ENCODE peak calls at places on chromosomes 5 and 9, in seven cellular contexts. K is lung; B is right atrium auricular region; S is CD8-positive, alpha-beta T cell; Z is HL-60; W is AG04450; M is GM23338. A is an unnamed sample.

GRCh38 chr5:10288600-10289213 is 19.0 kb downstream of the CMBL start:
- DNase-seq in K (peak), B (no peak), S (no peak), Z (no peak), W (no peak), M (no peak), A (no peak)

GRCh38 chr9:114309096-114309495 is 13.8 kb upstream of the ORM1 start:
- DNase-seq in K (no peak), B (no peak), S (no peak), Z (no peak), W (no peak), M (no peak), A (peak)

GRCh38 chr9:120918931-120919638 is 7.5 kb downstream of the TRAF1 start:
- DNase-seq in K (no peak), B (no peak), S (no peak), Z (no peak), W (no peak), M (no peak), A (no peak)

GRCh38 chr5:170747851-170748250 is 35.7 kb upstream of the GABRP start:
- DNase-seq in K (no peak), B (peak), S (no peak), Z (no peak), W (no peak), M (peak), A (no peak)

GRCh38 chr9:114163517-114163924 is 8.2 kb downstream of the COL27A1 start:
- DNase-seq in K (peak), B (no peak), S (no peak), Z (no peak), W (no peak), M (peak), A (peak)

GRCh38 chr9:85014292-85014691 is 344.8 kb downstream of the NTRK2 start:
- DNase-seq in K (no peak), B (no peak), S (no peak), Z (no peak), W (no peak), M (no peak), A (no peak)

GRCh38 chr5:65262590-65263189 is 219.0 kb downstream of the ADAMTS6 start:
- DNase-seq in K (no peak), B (no peak), S (no peak), Z (no peak), W (peak), M (no peak), A (no peak)

GRCh38 chr9:83020327-83020726 is 42.6 kb downstream of the RASEF start:
- DNase-seq in K (no peak), B (no peak), S (no peak), Z (no peak), W (no peak), M (no peak), A (no peak)

GRCh38 chr5:10913846-10914245 is 152.8 kb upstream of the DAP start:
- DNase-seq in K (no peak), B (no peak), S (no peak), Z (peak), W (peak), M (no peak), A (no peak)

GRCh38 chr9:98146101-98146991 is 27.3 kb upstream of the TRIM14 start:
- DNase-seq in K (peak), B (no peak), S (no peak), Z (peak), W (no peak), M (no peak), A (no peak)

GRCh38 chr5:115629903-115630302 is 4.1 kb upstream of the TMED7 start:
- DNase-seq in K (no peak), B (no peak), S (no peak), Z (no peak), W (no peak), M (no peak), A (no peak)

GRCh38 chr9:104866186-104866585 is 61.8 kb downstream of the ABCA1 start:
- DNase-seq in K (no peak), B (no peak), S (no peak), Z (no peak), W (no peak), M (no peak), A (no peak)

GRCh38 chr5:168916266-168916665 is 337.1 kb upstream of the PANK3 start:
- DNase-seq in K (no peak), B (peak), S (no peak), Z (no peak), W (no peak), M (peak), A (no peak)

GRCh38 chr5:41414598-41414997 is 95.8 kb downstream of the PLCXD3 start:
- DNase-seq in K (no peak), B (peak), S (no peak), Z (no peak), W (peak), M (no peak), A (no peak)

GRCh38 chr5:35785601-35786085 is 71.0 kb upstream of the IL7R start:
- DNase-seq in K (no peak), B (no peak), S (no peak), Z (peak), W (no peak), M (no peak), A (no peak)

GRCh38 chr9:107751522-107752235 is 262.1 kb upstream of the KLF4 start:
- DNase-seq in K (no peak), B (peak), S (no peak), Z (no peak), W (no peak), M (peak), A (no peak)

GRCh38 chr5:37859805-37860204 is 20.0 kb upstream of the GDNF start:
- DNase-seq in K (no peak), B (no peak), S (no peak), Z (no peak), W (no peak), M (no peak), A (no peak)

GRCh38 chr5:122611401-122611800 is 163.5 kb upstream of the SNX2 start:
- DNase-seq in K (no peak), B (no peak), S (no peak), Z (no peak), W (no peak), M (peak), A (no peak)

GRCh38 chr5:82307431-82307830 is 29.3 kb upstream of the RPS23 start:
- DNase-seq in K (no peak), B (no peak), S (no peak), Z (no peak), W (no peak), M (no peak), A (no peak)

GRCh38 chr5:82312373-82312856 is 34.3 kb upstream of the RPS23 start:
- DNase-seq in K (peak), B (peak), S (no peak), Z (peak), W (peak), M (peak), A (peak)

GRCh38 chr5:82308416-82308815 is 30.3 kb upstream of the RPS23 start:
- DNase-seq in K (no peak), B (no peak), S (no peak), Z (no peak), W (no peak), M (no peak), A (no peak)

GRCh38 chr5:82306151-82306550 is 28.0 kb upstream of the RPS23 start:
- DNase-seq in K (no peak), B (no peak), S (no peak), Z (no peak), W (no peak), M (no peak), A (no peak)

DNA sequence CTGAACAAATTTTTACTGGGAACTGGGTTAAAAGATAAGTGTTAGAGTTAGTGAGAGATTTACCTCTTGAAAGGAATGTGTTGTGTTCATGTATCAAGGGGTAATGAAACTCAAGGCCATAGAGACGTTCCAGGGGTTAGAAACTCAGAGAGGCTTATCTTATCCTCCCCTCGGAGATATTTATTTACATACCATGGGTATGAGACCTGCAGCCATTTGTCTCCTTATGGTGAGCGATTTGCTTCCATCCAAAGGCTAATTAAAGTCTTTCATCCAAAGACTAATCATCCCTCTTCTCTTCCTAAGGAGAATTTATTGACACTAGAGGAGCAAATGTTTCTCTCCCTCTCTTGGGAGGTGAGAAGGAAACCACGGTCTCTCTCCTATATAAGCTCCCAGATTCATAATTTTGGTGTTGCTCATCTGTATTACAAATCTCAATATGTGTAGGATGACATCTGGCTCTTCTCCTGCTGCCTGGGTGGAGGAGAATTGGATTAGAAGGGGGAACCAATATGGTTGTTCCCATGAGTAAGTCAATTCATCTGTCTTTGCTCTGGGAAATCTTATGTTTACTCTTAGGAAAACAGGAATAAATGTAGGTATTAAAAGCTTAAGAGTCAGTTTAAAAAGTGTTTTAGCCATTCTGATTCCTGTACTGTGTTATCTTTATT is 31.0 kb upstream of the RPS23 start:
- DNase-seq in K (no peak), B (no peak), S (no peak), Z (no peak), W (no peak), M (no peak), A (no peak)
- TF ChIP-seq CTCF in K (no peak), B (no peak), S (no peak), Z (no peak), W (no peak), M (no peak), A (no peak)

GRCh38 chr5:135437796-135438560 is 9.2 kb downstream of the DCANP1 start:
- DNase-seq in K (peak), B (no peak), S (no peak), Z (no peak), W (peak), M (no peak), A (no peak)
- H3K27ac ChIP-seq in K (no peak), B (no peak), S (no peak), Z (peak), W (peak), M (no peak), A (no peak)

DNA sequence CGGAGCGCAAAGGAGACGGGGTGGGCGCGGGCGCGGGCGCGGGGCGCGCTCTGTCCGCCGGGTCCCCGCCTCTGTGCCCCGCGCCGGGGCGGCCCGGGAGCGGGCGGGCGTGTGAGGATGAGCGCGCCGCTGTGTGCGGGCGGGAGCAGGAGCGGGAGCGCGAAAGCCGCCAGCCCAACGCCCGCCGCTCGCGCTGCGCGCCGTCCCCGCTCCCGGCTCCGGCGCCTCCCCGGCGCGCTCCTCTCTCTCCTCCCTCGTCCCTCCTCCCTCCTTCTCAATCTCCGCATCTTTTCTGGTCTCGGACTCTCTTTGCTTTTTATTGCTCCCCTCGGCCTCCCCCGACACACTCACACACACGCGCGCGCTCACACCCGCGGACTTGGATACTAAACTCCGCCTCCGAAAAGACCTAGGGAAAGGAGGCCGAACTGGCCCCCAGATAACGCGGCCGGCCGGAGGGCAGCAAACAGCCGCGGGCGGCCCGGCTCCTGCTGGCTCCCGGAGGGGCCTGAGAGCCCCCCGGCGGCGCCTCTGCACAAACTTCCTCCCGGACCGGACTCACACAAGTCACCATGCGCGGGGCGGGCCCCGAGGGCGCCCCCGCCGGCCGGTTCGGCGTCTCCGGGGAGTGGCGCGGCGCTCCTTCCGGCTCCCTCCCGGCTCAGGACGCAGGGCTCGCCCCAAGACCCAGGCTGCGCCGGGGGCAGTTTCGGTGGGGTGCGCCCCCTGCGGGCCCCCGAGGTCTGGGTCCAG is at the start of gene FIBCD1:
- DNase-seq in K (no peak), B (no peak), S (no peak), Z (peak), W (no peak), M (peak), A (no peak)
- H3K4me3 ChIP-seq in K (no peak), B (peak), S (no peak), Z (peak), W (peak), M (peak), A (peak)

GRCh38 chr9:101375546-101375945 is 9.3 kb downstream of the BAAT start:
- DNase-seq in K (no peak), B (no peak), S (no peak), Z (no peak), W (no peak), M (peak), A (no peak)
- TF ChIP-seq CTCF in K (no peak), B (no peak), S (no peak), Z (no peak), W (no peak), M (no peak), A (no peak)

A was measured in coronary artery.